ENCODE peak calls at places on chromosomes 1 and 21, in four cellular contexts. E is lower leg skin, O is fibroblast of lung, K is colonic mucosa. V is an unnamed sample.
A peak's percentile ranks its signal among the peaks of the same experiment; 100 is the strongest.

GRCh38 chr1:174954686-174955669 is 44.8 kb upstream of the CACYBP start:
- DNase-seq in K (no peak), E (no peak), O (no peak), V (no peak)

GRCh38 chr1:193674292-193674944 is 488.0 kb upstream of the B3GALT2 start:
- DNase-seq in K (peak; percentile 37), O (peak; percentile 55), E (no peak), V (no peak)

GRCh38 chr1:160251687-160252526 is 10.4 kb downstream of the DCAF8 start:
- DNase-seq in O (peak; percentile 60), E (no peak), K (peak; percentile 55), V (peak; percentile 73)

GRCh38 chr1:117067528-117068370 is 7.6 kb downstream of the TTF2 start:
- DNase-seq in E (no peak), O (peak; percentile 45), K (peak; percentile 34), V (peak; percentile 37)

GRCh38 chr1:46830665-46831322 is 31.9 kb downstream of the CYP4B1 start:
- DNase-seq in K (no peak), E (no peak), O (no peak), V (no peak)

GRCh38 chr1:32240140-32240951 is 6.7 kb upstream of the FAM167B start:
- DNase-seq in O (peak; percentile 58), K (peak; percentile 91), E (peak; percentile 95), V (no peak)

GRCh38 chr21:26966978-26967913 is at the start of gene ADAMTS5:
- DNase-seq in E (peak; percentile 91), O (peak; percentile 55), K (peak; percentile 28), V (no peak)

GRCh38 chr1:7847599-7847998 is 5.3 kb downstream of the UTS2 start:
- DNase-seq in E (no peak), O (peak; percentile 75), K (no peak), V (no peak)

GRCh38 chr1:104648269-104648691 is 898.6 kb downstream of the AMY1C start:
- DNase-seq in K (no peak), O (no peak), E (no peak), V (no peak)

GRCh38 chr1:107547363-107548155 is 406.7 kb downstream of the NTNG1 start:
- DNase-seq in K (no peak), O (peak; percentile 35), E (no peak), V (no peak)

GRCh38 chr1:84298336-84298687 is 3.2 kb upstream of the SAMD13 start:
- DNase-seq in O (peak; percentile 56), K (peak; percentile 67), E (peak; percentile 90), V (no peak)

GRCh38 chr1:201114245-201115131 is 2.3 kb upstream of the CACNA1S start:
- DNase-seq in O (peak; percentile 84), K (peak; percentile 93), E (peak; percentile 97), V (peak; percentile 87)
- H3K4me3 ChIP-seq in O (peak overlapping the region; percentile 60), K (peak overlapping the region; percentile 51), E (peak overlapping the region; percentile 32), V (peak overlapping the region; percentile 54)

GRCh38 chr1:3417082-3417728 is 37.3 kb upstream of the ARHGEF16 start:
- DNase-seq in O (no peak), E (no peak), K (no peak), V (no peak)
- TF ChIP-seq CTCF in O (no peak), E (no peak), K (no peak), V (peak; percentile 34)

DNA sequence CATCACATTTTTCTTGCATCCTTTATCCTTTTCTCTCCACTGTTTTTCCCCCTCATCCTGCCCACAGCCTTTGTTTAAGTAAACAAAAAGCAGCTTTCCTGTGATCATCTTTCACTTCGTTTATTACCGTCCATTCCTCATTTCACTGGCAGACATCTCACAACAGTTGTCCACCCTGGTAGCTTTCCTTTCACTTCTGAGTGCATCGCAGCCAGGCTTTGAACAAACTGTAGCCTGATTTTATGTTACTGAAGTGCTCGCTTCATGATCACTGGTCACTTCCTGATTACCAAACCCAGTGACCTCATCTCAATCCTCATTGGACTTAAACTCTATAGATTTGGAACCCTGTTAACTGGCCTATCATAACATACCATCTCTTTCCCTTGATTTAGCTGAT is 67.6 kb downstream of the SDCCAG8 start:
- DNase-seq in K (no peak), O (no peak), E (no peak), V (no peak)
- H3K4me3 ChIP-seq in K (no peak overlapping the region), O (no peak overlapping the region), E (no peak overlapping the region), V (no peak overlapping the region)

GRCh38 chr1:88612299-88612698 is 71.8 kb upstream of the PKN2 start:
- DNase-seq in K (peak; percentile 36), O (no peak), E (no peak), V (no peak)
- TF ChIP-seq CTCF in K (no peak), O (no peak), E (no peak), V (no peak)

GRCh38 chr1:158037008-158037875 is 43.8 kb downstream of the KIRREL1 start:
- DNase-seq in E (no peak), K (no peak), O (no peak), V (no peak)
- H3K4me3 ChIP-seq in E (no peak overlapping the region), K (no peak overlapping the region), O (no peak overlapping the region), V (no peak overlapping the region)

DNA sequence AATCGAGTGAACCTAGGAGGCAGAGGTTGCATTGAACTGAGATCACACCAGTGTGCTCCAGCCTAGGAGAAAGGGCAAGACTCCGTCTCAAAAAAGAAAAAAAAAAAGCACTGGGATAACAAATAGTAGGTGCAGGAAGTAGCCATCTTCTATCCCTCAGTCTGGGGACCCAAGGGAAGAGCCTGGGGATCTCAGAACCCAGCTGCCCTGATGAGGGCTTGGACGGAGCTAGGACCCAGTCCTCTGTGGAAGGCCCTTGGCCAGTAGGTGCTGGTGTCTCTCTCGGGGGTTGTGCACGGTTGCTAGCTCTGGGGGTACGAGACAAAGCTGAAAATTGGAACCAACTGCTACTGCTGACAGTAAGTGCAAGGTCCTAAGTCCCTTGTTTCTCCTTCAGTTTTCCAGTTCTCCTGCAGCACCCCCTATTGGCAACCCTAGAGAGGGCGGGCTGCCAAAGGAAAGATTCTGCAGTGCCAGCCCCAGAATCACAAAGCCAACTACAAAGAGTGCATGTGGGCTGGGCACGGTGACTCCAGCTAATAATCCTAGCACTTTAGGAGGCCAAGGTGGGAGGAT is 57.6 kb upstream of the KIF1B start:
- DNase-seq in O (peak; percentile 38), K (peak; percentile 66), E (peak; percentile 58), V (peak; percentile 38)
- TF ChIP-seq CTCF in O (peak; percentile 58), K (peak; percentile 53), E (no peak), V (peak; percentile 84)

GRCh38 chr1:66494488-66494887 is 39.5 kb upstream of the SGIP1 start:
- DNase-seq in O (no peak), E (no peak), K (no peak), V (no peak)
- H3K4me3 ChIP-seq in O (no peak overlapping the region), E (no peak overlapping the region), K (no peak overlapping the region), V (no peak overlapping the region)

DNA sequence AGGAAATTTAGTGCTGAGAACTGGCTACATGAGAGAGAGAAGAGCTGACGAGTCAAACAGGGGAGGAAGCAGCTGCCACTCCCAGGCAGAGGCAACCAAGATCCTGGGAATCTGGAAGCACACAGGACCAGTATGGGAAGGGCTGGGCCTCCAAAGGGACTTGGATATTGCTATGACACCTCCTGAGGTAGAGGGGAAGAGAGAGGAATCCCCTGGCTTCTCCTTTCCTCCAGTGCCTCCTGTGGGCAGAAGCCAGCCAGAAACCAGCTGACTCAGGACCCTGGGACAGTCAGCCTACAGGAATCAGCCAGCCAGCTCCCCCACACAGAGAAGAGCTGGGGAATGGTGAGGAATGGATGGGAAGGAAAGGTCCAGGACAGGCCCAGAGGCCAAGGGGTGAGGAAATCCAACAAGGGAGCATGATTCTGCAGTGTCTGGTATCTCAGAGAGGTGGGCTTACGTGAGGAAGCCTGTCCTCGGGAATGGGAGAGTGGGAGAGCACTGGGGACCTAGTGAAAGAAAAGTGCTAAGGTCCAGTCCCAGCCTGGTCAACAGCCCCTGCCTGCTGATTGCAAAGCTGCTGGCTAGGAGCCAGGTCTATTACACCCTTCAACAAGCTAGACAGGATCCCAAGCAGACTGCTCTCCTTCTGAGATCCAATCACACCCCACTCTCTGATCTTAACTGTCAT is 43.5 kb downstream of the NAV1 start:
- DNase-seq in K (no peak), O (peak; percentile 72), E (no peak), V (no peak)
- TF ChIP-seq CTCF in K (no peak), O (no peak), E (no peak), V (no peak)